ENCODE peak calls at places on chromosomes 13 and 19, in four cellular contexts. N, P, V and K are unnamed samples.

GRCh38 chr13:87538366-87539052 is 132.7 kb upstream of the SLITRK5 start:
- DNase-seq in N (no peak), P (no peak), V (no peak), K (no peak)

GRCh38 chr13:92781965-92782364 is 444.6 kb upstream of the GPC6 start:
- DNase-seq in N (no peak), P (no peak), V (no peak), K (no peak)

GRCh38 chr19:35037716-35038622 is 3.6 kb upstream of the HPN start:
- DNase-seq in N (no peak), P (no peak), V (no peak), K (no peak)

GRCh38 chr19:51440846-51441409 is 17.3 kb downstream of the SIGLEC8 start:
- DNase-seq in N (no peak), P (no peak), V (peak), K (no peak)

GRCh38 chr13:38395505-38395803 is 45.8 kb downstream of the UFM1 start:
- DNase-seq in N (no peak), P (no peak), V (no peak), K (no peak)

GRCh38 chr13:66879971-66880370 is 350.2 kb downstream of the PCDH9 start:
- DNase-seq in N (no peak), P (no peak), V (no peak), K (no peak)

GRCh38 chr19:6773323-6773931 is 919 bp downstream of the VAV1 start:
- DNase-seq in N (no peak), P (no peak), V (peak), K (no peak)

GRCh38 chr19:4066682-4067395 is at the start of gene ZBTB7A:
- DNase-seq in N (no peak), P (peak), V (peak), K (peak)

GRCh38 chr13:80547885-80548284 is 207.0 kb upstream of the SPRY2 start:
- DNase-seq in N (no peak), P (no peak), V (peak), K (no peak)
- TF ChIP-seq TCF7L2 in N (no peak), P (no peak), V (no peak), K (no peak)

GRCh38 chr13:95184317-95184716 is 116.9 kb downstream of the ABCC4 start:
- DNase-seq in N (no peak), P (no peak), V (no peak), K (no peak)

GRCh38 chr13:95182570-95183285 is 118.5 kb downstream of the ABCC4 start:
- DNase-seq in N (no peak), P (no peak), V (no peak), K (no peak)

GRCh38 chr13:95181586-95181985 is 119.7 kb downstream of the ABCC4 start:
- DNase-seq in N (no peak), P (no peak), V (peak), K (no peak)

GRCh38 chr13:95176611-95177259 is 124.5 kb downstream of the ABCC4 start:
- DNase-seq in N (no peak), P (no peak), V (no peak), K (no peak)

DNA sequence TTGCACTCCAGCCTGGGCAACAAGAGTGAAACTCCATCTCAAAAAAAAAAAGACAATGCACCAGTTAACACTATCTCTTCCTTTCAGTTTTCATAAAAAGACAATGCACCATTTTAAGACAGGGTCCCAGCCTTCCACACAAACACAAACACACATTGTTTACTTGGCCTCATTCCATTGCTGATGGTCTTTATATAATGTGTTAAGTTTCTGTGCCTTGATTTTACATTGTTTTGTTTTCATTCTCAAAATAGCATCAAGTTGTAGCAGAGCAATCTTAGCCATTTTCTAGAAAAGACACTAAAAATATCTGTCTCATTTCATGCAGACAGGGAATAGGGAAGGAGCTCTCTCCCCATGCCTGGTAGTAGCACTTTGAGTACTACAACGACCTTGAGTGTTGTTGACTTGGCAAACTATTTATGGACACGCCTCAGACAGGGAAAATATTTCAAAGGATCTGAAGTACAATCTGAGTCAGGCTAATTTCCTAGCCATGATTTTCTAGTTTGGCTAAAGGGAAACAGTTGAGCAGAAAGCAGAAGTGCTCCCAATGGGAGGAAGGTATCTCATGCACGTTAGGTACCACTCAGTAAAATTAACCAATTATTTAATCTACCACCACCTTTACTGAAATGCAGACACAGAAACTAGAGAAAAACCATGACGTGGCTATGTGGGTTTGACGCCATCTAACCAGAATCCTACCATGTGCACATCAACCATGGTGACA is 120.6 kb downstream of the ABCC4 start:
- DNase-seq in N (no peak), P (no peak), V (no peak), K (peak)
- TF ChIP-seq TCF7L2 in N (no peak), P (no peak), V (no peak), K (no peak)

GRCh38 chr19:29483944-29484581 is 41.7 kb upstream of the VSTM2B start:
- DNase-seq in N (no peak), P (no peak), V (no peak), K (no peak)

GRCh38 chr19:29483641-29483920 is 42.2 kb upstream of the VSTM2B start:
- DNase-seq in N (no peak), P (no peak), V (no peak), K (no peak)

GRCh38 chr19:29484876-29485275 is 40.9 kb upstream of the VSTM2B start:
- DNase-seq in N (no peak), P (no peak), V (no peak), K (no peak)

GRCh38 chr19:29485293-29485692 is 40.5 kb upstream of the VSTM2B start:
- DNase-seq in N (no peak), P (no peak), V (no peak), K (no peak)

DNA sequence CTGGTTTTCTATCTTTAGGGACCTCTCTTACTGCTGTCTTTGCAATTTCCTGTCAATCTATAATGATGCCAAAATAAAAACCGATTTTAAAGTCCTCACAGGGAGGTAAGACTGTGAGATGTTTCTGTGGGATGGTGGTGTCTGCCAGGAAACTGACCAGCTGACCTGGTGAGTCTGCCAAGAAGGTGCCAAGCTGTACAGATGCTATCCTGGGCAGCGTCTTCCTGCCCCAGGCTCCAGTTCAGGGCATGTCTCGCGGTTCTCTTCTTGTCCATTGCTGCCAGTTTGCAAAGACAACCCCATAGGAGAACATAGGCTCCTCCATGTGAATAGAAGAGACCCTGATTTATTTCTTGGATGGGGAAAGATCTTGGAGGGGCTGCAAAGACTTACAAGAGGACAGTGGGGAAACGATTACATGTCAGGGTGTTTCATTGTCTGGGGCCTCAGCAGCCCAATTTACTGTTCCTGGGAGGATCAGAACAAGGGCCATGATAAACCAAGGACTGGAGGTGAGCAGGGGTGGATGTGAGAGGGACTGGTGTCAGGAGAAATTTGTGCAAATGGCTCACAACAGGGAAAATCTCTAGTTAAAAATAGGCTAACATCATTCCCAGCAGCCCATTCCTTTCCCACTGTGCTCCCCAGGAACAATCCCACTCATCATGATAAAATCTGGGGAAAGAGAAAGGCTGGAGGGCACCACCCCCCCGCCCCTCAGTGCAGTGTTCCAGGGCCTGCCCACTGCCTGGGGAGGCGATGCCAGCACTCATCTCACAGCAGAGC is 42.7 kb upstream of the VSTM2B start:
- DNase-seq in N (no peak), P (no peak), V (no peak), K (no peak)
- TF ChIP-seq TCF7L2 in N (no peak), P (no peak), V (no peak), K (no peak)

GRCh38 chr13:108121406-108121805 is 93.9 kb downstream of the LIG4 start:
- DNase-seq in N (no peak), P (no peak), V (no peak), K (peak)
- TF ChIP-seq TCF7L2 in N (no peak), P (no peak), V (no peak), K (no peak)

DNA sequence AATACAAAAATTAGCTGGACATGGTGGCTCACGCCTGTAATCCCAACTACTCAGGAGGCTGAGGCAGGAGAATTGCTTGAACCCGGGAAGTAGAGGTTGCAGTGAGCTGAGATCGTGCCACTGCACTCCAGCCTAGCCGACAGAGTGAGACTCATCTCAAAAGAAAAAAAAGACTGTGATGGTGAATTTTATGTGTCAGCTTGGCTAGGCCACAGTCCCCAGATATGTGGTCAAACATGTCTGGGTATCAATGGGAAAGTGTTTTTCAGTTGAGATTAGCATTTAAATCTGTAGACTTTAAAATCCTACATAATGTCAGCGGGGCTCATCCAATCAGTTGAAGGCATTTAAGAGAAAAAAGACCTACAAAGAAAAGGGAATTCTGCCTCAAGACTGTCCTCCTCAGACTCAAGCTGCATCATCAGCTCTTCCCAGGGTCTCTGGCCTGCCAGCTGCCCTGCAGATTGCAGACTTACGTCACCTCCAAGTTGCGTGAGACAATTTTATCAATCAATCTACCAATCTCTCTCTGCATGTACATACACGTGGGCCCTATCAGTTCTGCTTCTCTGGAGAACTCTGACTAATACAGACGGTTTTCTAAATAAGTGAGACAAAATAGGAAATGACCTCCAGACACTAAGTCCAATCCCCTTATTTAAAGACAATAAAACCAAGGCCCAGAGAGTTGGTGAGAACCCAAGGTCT is 99.3 kb downstream of the ABCC4 start:
- DNase-seq in N (no peak), P (no peak), V (peak), K (no peak)
- TF ChIP-seq TCF7L2 in N (no peak), P (no peak), V (no peak), K (no peak)

DNA sequence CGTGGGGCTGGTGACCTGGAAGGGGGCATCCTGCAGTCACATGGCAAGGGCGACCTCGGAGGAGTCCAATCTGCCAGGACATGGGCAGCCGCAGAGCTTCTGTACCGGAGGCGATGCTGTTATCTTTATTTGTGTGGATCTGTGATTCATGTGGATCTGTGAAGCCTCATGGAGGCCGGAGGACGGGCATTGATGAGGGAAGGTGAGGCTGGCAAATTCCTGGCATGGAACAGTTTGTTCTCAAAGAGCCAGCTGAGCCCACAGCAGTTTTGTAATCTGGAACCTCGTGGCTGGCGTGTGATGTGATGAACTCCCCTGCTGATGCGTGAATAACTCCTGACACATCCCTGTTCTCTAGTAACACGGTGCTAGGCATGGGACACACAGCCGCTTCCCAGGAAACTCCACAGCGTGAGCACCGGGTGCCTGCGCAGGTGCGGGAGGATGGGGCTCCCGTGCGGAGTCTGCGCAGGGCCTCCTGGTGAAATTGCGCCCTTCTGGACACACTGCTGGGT is 40.4 kb downstream of the ATP11A start:
- DNase-seq in N (no peak), P (no peak), V (no peak), K (no peak)
- TF ChIP-seq TCF7L2 in N (no peak), P (no peak), V (no peak), K (no peak)

DNA sequence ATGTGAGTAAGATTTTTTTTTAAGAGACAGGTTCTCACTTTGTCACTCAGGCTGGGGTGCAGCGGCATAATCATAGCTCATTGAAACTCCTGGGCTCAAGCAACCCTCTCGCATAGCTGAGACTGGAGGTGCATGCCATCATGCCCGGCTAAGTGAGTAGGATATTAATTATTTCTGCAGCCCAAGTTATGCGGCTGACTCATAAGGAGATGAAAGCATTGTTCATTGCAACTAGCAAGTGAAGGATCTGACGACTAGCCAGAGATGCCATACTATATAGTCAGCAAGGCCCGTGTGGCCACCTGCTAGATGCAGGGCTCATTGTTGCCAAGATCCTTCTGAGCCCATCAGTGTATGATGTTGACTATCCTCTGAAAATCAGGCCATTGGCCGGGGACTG is 45.2 kb downstream of the ABCC4 start:
- DNase-seq in N (peak), P (peak), V (no peak), K (peak)
- TF ChIP-seq TCF7L2 in N (peak), P (peak), V (no peak), K (no peak)

GRCh38 chr13:109784590-109785140 is 1.7 kb downstream of the IRS2 start:
- DNase-seq in N (no peak), P (no peak), V (no peak), K (no peak)
- TF ChIP-seq TCF7L2 in N (no peak), P (no peak), V (no peak), K (no peak)

GRCh38 chr19:41577833-41578232 is 1.9 kb downstream of the CEACAM21 start:
- DNase-seq in N (no peak), P (no peak), V (no peak), K (no peak)

GRCh38 chr19:41584260-41584810 is 8.4 kb downstream of the CEACAM21 start:
- DNase-seq in N (no peak), P (no peak), V (no peak), K (no peak)

GRCh38 chr19:41577144-41577830 is 1.3 kb downstream of the CEACAM21 start:
- DNase-seq in N (no peak), P (no peak), V (no peak), K (peak)

GRCh38 chr19:41575998-41576397 is at the start of gene CEACAM21:
- DNase-seq in N (no peak), P (no peak), V (no peak), K (no peak)

GRCh38 chr19:41578886-41579285 is 2.9 kb downstream of the CEACAM21 start:
- DNase-seq in N (no peak), P (no peak), V (no peak), K (no peak)
- TF ChIP-seq TCF7L2 in N (no peak), P (no peak), V (no peak), K (no peak)